ENCODE peak calls at places on chromosome 22, in six cellular contexts. D, W, Q, G, U and P are unnamed samples.
A peak's percentile ranks its signal among the peaks of the same experiment; 100 is the strongest.

GRCh38 chr22:35627267-35628041 is 10.3 kb upstream of the MB start:
- DNase-seq in D (peak; percentile 78), G (peak; percentile 76), U (peak; percentile 92), W (peak; percentile 93), Q (peak; percentile 82), P (peak; percentile 73)

GRCh38 chr22:27420817-27421361 is 380.7 kb downstream of the MN1 start:
- DNase-seq in U (peak; percentile 60), Q (peak; percentile 59), W (peak; percentile 93), G (peak; percentile 79), D (peak; percentile 62), P (peak; percentile 91)

GRCh38 chr22:47168900-47169800 is 406.7 kb downstream of the TBC1D22A start:
- DNase-seq in G (no peak), W (peak; percentile 46), Q (no peak), D (no peak), U (no peak), P (no peak)

GRCh38 chr22:39266398-39267030 is 21.7 kb upstream of the PDGFB start:
- DNase-seq in U (no peak), D (no peak), Q (peak; percentile 13), W (no peak), G (no peak), P (no peak)

GRCh38 chr22:38973289-38974169 is 8.6 kb upstream of the APOBEC3B start:
- DNase-seq in D (no peak), G (no peak), U (peak; percentile 65), W (no peak), Q (no peak), P (no peak)

GRCh38 chr22:35275580-35275979 is 18.3 kb downstream of the HMGXB4 start:
- DNase-seq in G (peak; percentile 26), U (no peak), D (no peak), W (no peak), Q (peak; percentile 39), P (no peak)

GRCh38 chr22:36701166-36701713 is 2.3 kb downstream of the CACNG2 start:
- DNase-seq in U (no peak), G (no peak), W (no peak), D (no peak), Q (no peak), P (no peak)

GRCh38 chr22:39209756-39210155 is 35.0 kb downstream of the PDGFB start:
- DNase-seq in U (no peak), G (no peak), D (no peak), Q (no peak), W (peak; percentile 48), P (no peak)

GRCh38 chr22:19903513-19903912 is 38.1 kb upstream of the COMT start:
- DNase-seq in U (no peak), D (no peak), W (no peak), Q (no peak), G (no peak), P (no peak)

GRCh38 chr22:28505416-28506156 is 174.1 kb downstream of the TTC28 start:
- DNase-seq in G (no peak), W (no peak), U (no peak), D (peak; percentile 10), Q (no peak), P (no peak)

GRCh38 chr22:26805131-26805530 is 147.7 kb downstream of the MIAT start:
- DNase-seq in W (no peak), Q (no peak), G (no peak), D (no peak), U (no peak), P (no peak)

GRCh38 chr22:42560781-42561180 is 7.0 kb downstream of the SERHL2 start:
- DNase-seq in D (no peak), Q (no peak), W (no peak), G (no peak), U (no peak), P (no peak)

GRCh38 chr22:39612811-39613548 is 42.4 kb downstream of the CACNA1I start:
- DNase-seq in Q (no peak), G (no peak), D (no peak), W (no peak), U (no peak), P (no peak)

GRCh38 chr22:46803936-46804335 is 41.5 kb downstream of the TBC1D22A start:
- DNase-seq in D (no peak), U (no peak), W (peak; percentile 38), Q (no peak), G (no peak), P (no peak)

GRCh38 chr22:37904572-37905533 is 1.2 kb upstream of the MICALL1 start:
- DNase-seq in Q (peak; percentile 96), U (peak; percentile 84), D (peak; percentile 97), G (peak; percentile 90), W (peak; percentile 83), P (peak; percentile 79)

GRCh38 chr22:37906364-37907008 is 389 bp downstream of the MICALL1 start:
- DNase-seq in Q (no peak), W (peak; percentile 73), D (no peak), U (no peak), G (no peak), P (no peak)

GRCh38 chr22:37909756-37910155 is 3.7 kb downstream of the MICALL1 start:
- DNase-seq in G (no peak), U (no peak), Q (no peak), D (no peak), W (peak; percentile 77), P (peak; percentile 63)

GRCh38 chr22:37907036-37907954 is 1.2 kb downstream of the MICALL1 start:
- DNase-seq in U (no peak), W (peak; percentile 63), D (no peak), G (no peak), Q (peak; percentile 21), P (no peak)

DNA sequence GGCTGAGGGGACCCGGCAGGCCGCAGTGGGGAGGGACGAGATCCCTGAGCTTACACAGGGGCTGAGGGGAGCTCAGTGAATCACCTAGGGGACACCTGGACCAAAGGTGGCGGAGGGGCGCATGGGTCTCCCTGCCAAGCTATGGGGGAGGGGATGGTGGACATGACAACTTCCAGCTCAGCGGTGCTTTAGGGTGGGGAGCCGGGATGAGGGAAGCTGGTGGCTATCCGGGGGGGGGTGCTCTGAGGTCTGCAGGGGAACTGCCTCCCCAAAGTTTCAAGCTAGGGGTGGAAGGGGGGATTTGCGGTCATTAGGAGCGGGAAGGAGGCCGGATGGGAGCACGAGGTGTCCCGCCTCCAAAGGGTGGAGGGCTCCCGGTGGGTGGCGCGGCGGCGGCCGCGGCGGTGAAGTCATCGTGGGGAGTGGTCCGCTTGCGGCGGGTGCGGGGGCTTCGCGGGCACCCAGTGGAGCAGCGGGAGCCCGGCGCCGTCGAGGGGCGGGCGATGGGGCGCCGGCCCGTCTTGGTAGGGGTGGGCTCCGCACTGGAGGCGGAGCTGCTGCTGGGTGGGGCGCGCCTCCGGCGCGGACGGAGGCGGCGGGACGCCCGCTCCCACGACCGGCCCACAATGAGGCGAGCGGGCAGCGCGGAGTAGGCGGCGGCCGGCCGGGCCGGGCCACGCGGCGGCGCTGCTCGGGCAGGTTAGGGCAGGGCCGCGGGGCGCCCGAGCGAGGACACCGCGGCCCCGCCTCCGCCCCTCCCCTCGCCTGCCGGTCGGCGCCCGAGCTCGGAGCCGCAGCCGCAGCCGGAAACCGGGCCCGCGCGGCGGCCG is at the start of gene MICALL1:
- DNase-seq in Q (peak; percentile 58), D (no peak), U (peak; percentile 93), G (no peak), W (peak; percentile 87), P (peak; percentile 50)
- TF ChIP-seq CTCF in Q (peak; percentile 33), D (no peak), U (peak; percentile 20), G (no peak), W (no peak), P (no peak)

GRCh38 chr22:23858484-23858815 is 775 bp downstream of the SLC2A11 start:
- DNase-seq in G (no peak), U (no peak), W (no peak), D (no peak), Q (no peak), P (no peak)
- TF ChIP-seq CTCF in G (no peak), U (no peak), W (peak; percentile 3), D (no peak), Q (no peak), P (no peak)

GRCh38 chr22:41518048-41518347 is 26.3 kb downstream of the POLR3H start:
- DNase-seq in D (no peak), U (no peak), Q (no peak), G (no peak), W (no peak), P (no peak)
- TF ChIP-seq CTCF in D (no peak), U (no peak), Q (peak; percentile 6), G (no peak), W (peak; percentile 5), P (no peak)

DNA sequence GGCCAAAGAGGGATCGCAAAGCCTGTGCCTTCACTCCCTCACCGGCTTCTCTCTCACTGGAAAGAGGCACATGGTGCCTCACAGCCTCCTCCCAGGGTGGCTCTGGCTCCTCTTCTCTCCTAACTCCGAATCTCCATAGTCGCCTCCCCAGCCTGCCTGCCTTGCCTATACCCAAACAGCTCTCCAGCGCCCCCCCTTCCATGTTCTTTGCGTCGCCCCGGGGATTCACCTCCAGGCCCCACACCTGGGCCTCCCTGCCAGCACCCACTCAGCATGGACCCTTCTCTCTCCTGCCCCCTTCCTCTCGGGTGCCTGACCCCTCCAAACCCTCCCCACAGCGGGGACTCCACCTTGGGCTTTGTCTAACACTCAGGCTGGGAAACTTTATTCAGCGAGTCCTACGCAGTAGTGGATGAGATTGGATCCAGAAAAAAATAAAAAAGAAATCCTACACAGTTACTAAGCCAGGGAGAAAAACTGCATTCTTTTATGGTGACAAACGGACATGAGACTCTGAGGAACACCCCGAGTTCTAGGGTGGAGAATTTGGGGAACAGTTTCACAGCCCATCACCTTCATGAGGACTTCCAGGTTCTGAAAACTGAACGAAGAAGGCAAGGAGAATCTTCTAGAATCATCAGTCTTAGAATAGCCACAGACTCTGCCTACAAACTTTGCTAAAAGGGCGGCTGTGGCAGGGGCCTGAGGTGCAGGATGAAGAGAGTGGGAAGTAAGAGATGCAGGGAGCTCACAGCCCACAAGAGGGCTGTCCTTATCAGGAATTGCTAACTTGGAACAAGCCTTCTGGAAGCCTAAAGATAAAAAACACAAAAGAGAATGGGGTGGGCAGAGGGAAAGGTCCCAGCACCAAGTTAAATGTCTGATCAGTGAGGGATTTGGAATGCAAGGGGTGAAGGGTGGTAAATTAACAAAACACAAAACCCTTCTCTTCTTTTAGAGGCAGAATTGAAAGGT is 5.3 kb downstream of the PPM1F start:
- DNase-seq in G (no peak), D (no peak), Q (peak; percentile 58), W (no peak), U (peak; percentile 57), P (no peak)
- TF ChIP-seq CTCF in G (peak; percentile 59), D (peak; percentile 47), Q (peak; percentile 68), W (peak; percentile 11), U (peak; percentile 40), P (peak; percentile 64)

DNA sequence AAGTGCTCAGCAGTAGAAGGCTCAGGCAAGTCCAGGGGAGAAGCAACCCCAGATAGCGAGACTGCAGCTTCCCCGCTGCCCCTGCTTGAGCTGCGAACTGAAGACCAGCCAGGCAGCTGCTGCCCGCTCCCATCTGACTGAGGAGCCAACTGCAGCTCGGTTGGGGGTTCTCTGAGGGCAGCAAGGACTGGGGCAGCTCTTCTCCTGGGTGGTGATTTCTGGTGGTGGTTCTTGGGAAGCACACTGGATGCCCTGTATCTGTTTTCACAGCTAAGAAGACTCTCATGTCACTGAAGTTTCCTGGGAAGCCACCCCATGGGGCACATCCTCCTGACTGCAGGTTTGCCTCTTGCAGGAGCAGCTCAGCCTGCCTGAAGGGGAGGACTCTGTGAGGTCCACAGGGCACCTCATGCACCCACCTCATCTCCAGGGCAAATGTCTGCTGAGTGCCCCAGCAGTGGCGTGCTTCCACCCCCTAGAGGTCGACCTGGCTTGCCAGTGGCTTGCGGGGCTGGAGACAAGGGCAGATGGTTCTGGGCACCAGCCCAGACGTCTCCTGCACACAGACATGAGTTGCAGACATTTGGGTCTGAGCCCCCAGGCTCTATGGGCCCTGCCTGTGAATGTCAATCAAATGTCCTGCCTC is 801.1 kb downstream of the BRD1 start:
- DNase-seq in W (no peak), U (no peak), D (no peak), Q (no peak), G (no peak), P (no peak)
- TF ChIP-seq CTCF in W (no peak), U (peak; percentile 17), D (no peak), Q (no peak), G (no peak), P (no peak)

GRCh38 chr22:43955040-43955882 is at the start of gene SAMM50:
- DNase-seq in U (peak; percentile 93), W (peak; percentile 96), Q (peak; percentile 88), D (peak; percentile 61), G (peak; percentile 37), P (peak; percentile 72)
- TF ChIP-seq CTCF in U (peak; percentile 18), W (no peak), Q (peak; percentile 34), D (no peak), G (no peak), P (no peak)